ENCODE peak calls at places on chromosomes 16 and 17, in six cellular contexts. L, X, C, I, G and H are unnamed samples.

GRCh38 chr16:87436225-87437172 is 44.4 kb downstream of the MAP1LC3B start:
- DNase-seq in I (peak), L (peak), C (no peak), G (no peak), X (no peak), H (peak)

GRCh38 chr17:54906713-54907112 is 6.1 kb downstream of the TOM1L1 start:
- DNase-seq in I (no peak), X (no peak), C (no peak), G (no peak), L (no peak), H (no peak)

GRCh38 chr17:46737331-46737730 is 81.2 kb downstream of the WNT3 start:
- DNase-seq in C (no peak), L (no peak), G (no peak), I (no peak), X (no peak), H (no peak)

GRCh38 chr17:40158438-40158837 is 18.1 kb downstream of the CASC3 start:
- DNase-seq in I (no peak), G (no peak), X (no peak), C (no peak), L (no peak), H (no peak)

GRCh38 chr17:21218101-21218500 is 4.1 kb upstream of the TMEM11 start:
- DNase-seq in C (no peak), G (no peak), I (no peak), X (peak), L (peak), H (peak)

GRCh38 chr16:12258806-12259205 is 282.3 kb downstream of the SNX29 start:
- DNase-seq in G (no peak), L (no peak), X (no peak), I (no peak), C (no peak), H (no peak)

GRCh38 chr17:39022961-39023360 is 55.8 kb upstream of the FBXO47 start:
- DNase-seq in L (no peak), G (no peak), X (no peak), C (no peak), I (no peak), H (no peak)

GRCh38 chr16:71807905-71808592 is 585 bp downstream of the AP1G1 start:
- DNase-seq in C (no peak), G (no peak), L (peak), X (peak), I (peak), H (no peak)

GRCh38 chr16:30927789-30928378 is 4.5 kb downstream of the FBXL19 start:
- DNase-seq in I (peak), L (peak), G (peak), X (peak), C (no peak), H (peak)

GRCh38 chr17:38705803-38706624 is 941 bp downstream of the MLLT6 start:
- DNase-seq in C (no peak), I (no peak), G (peak), X (peak), L (no peak), H (peak)

GRCh38 chr17:46138470-46138869 is 54.8 kb downstream of the KANSL1 start:
- DNase-seq in I (no peak), L (no peak), X (no peak), C (no peak), G (no peak), H (no peak)

GRCh38 chr17:3590231-3590630 is 19.0 kb downstream of the TRPV1 start:
- DNase-seq in G (no peak), I (no peak), C (no peak), L (no peak), X (no peak), H (no peak)

GRCh38 chr17:79606487-79606886 is 4.4 kb downstream of the RBFOX3 start:
- DNase-seq in I (no peak), X (no peak), L (no peak), C (no peak), G (no peak), H (no peak)

GRCh38 chr17:79609616-79610150 is 1.2 kb downstream of the RBFOX3 start:
- DNase-seq in I (no peak), G (no peak), C (no peak), X (peak), L (no peak), H (no peak)

GRCh38 chr17:79608729-79609039 is 2.2 kb downstream of the RBFOX3 start:
- DNase-seq in X (no peak), L (no peak), G (no peak), C (no peak), I (no peak), H (no peak)

GRCh38 chr17:79609175-79609589 is 1.7 kb downstream of the RBFOX3 start:
- DNase-seq in G (no peak), I (no peak), C (no peak), X (peak), L (no peak), H (no peak)

DNA sequence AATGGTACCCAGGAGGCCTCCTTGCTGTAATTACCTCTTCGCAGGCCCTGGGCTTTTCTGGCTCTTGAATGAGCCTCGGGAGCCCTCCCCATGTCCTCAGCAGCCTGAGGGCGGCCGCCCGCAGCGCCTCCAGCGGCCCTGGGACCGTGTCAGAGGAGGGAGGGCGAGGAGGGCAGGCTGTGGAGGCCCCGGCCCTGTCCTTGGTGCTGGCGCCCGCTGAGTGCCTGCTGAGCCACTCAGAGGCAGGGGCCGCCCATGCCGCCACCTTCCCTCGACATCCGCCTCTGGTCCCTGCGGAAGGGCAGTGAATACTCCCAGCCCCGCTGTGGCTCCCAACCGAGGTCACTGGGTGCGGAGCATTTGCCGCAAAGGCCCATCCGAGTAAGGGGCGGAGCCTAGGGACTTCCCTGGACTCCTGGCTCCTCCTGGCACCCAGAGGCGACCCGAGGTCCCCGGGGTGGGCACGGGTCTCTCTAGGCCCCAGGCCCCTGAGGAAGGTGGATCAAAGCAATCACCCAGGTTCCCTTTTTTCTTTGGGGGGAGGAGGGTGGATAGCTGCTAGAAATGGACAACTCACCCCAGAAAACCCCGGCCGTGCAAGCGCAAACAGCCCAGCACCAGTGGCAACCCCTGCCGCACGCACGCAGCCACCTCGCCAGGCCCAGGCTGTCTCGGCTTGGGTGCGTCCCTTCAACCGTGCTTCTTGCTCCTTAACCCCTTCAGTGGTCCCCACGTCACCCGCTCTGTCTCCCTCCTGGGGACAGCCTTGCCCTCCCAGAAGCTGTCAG is 2.7 kb downstream of the RBFOX3 start:
- DNase-seq in G (peak), I (no peak), L (peak), X (peak), C (no peak), H (peak)
- H3K4me3 ChIP-seq in G (no peak), I (no peak), L (no peak), X (no peak), C (no peak), H (no peak)

DNA sequence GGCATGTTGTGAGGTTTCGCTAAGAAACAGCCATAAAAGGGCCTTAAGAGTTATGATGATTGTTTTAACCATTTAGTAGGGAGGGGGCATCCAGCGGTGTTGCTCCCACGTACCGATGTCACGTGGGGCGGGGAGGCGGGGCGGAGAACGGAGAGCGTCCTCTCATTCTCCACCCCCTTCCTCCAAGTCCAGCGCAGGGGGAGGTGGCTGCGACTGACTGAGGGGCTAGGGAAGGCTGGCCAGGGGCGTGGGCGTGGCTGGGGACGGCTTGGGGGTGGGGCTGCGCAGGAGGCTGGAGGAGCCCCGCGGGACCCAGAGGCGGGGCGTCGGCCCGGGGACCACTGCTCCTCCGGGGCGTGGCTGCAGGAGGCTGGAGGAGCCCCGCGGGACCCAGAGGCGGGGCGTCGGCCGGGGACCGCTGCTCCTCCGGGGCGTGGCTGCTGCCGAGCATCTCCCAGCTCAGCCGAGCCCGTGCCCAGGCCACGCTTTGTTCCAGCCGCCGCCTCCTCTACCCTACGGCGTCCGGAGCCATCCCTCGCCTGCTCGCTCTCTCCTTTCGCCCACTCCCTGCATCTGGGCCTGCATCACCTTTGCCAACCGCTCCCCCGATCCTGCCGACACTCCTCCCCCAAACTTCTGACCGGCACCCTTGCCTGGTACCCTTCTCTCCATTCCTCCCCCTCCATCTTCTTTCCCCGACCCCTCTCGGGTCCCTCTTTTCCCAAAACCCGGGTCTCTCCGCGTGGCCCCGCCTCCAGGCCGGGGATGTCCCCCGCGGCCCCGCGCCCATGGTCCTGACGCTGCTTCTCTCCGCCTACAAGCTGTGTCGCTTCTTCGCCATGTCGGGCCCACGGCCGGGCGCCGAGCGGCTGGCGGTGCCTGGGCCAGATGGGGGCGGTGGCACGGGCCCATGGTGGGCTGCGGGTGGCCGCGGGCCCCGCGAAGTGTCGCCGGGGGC is at the start of gene SARM1:
- DNase-seq in C (peak), L (peak), X (peak), I (peak), G (peak), H (peak)
- H3K4me3 ChIP-seq in C (peak), L (peak), X (peak), I (peak), G (peak), H (peak)

DNA sequence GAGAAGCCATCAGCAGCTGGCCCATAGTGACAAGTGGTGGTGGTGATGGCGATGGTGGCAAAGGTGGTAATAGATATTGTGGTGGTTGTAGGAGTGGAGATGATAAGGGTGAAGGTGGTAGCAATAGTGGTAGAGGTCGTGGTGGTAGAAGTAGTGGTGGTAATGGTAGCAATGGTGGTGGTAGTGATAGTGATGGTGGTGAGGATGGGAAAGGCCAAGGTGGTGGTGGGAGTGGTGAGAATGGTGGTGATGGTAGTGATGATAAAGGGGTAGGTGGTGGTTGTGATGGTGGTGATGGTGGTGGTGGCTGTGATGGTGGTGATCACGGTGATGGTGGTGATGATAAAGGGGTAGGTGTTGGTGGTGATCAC is 13.1 kb downstream of the CDH5 start:
- DNase-seq in I (no peak), G (no peak), L (no peak), C (no peak), X (no peak), H (no peak)
- H3K4me3 ChIP-seq in I (no peak), G (no peak), L (no peak), C (no peak), X (no peak), H (no peak)

DNA sequence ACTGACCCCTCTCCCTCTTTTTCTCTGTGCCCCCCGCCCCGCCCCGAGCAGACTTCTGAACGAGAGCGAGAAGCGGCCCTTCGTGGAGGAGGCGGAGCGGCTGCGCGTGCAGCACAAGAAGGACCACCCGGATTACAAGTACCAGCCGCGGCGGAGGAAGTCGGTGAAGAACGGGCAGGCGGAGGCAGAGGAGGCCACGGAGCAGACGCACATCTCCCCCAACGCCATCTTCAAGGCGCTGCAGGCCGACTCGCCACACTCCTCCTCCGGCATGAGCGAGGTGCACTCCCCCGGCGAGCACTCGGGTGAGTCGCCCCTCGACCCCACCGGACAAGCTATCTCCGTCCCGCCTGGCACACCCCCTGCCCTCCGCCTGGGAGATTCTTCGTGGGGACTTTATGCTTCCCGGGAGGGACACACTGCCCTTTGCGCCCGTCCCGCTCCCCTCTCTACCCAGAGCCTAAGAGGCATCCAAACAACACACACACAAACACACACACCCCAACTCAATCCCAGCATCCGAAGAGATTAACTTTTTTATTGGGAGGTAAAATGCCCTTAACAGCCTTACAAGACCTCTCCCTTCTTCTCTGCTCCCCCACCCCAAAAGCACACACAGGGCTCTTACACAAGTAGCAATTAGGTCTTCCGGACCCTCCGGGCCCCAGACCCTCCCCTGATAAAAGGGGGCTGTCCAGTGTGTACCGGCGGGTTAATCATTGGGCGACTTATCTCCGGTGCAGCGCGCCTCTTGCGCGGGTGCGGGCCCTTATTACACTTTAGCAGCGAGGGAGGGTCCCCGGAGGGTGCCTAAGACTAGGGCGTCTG is 2.1 kb downstream of the SOX9 start:
- DNase-seq in L (peak), X (peak), I (peak), C (no peak), G (no peak), H (peak)
- H3K4me3 ChIP-seq in L (peak), X (peak), I (peak), C (peak), G (peak), H (peak)

GRCh38 chr17:4788807-4789700 is at the start of gene GLTPD2:
- DNase-seq in X (peak), G (no peak), I (no peak), C (no peak), L (no peak), H (no peak)

GRCh38 chr17:4789951-4790704 is 1.4 kb downstream of the GLTPD2 start:
- DNase-seq in X (peak), G (peak), L (peak), C (peak), I (peak), H (peak)

GRCh38 chr17:4786516-4786915 is 352 bp upstream of the VMO1 start:
- DNase-seq in I (no peak), C (no peak), G (peak), L (no peak), X (no peak), H (no peak)

GRCh38 chr17:4789701-4789950 is 862 bp downstream of the GLTPD2 start:
- DNase-seq in X (no peak), L (no peak), C (no peak), I (no peak), G (no peak), H (no peak)

GRCh38 chr17:4788159-4788806 is 481 bp upstream of the GLTPD2 start:
- DNase-seq in C (no peak), L (no peak), X (no peak), I (no peak), G (no peak), H (no peak)
- H3K4me3 ChIP-seq in C (no peak), L (no peak), X (peak), I (no peak), G (no peak), H (no peak)

GRCh38 chr17:48834973-48835372 is 4.1 kb downstream of the CALCOCO2 start:
- DNase-seq in G (no peak), C (no peak), X (no peak), I (no peak), L (no peak), H (no peak)
- H3K4me3 ChIP-seq in G (no peak), C (no peak), X (no peak), I (no peak), L (no peak), H (no peak)

GRCh38 chr17:50101346-50102163 is 6.4 kb downstream of the PDK2 start:
- DNase-seq in L (peak), C (no peak), G (peak), X (peak), I (no peak), H (peak)
- H3K4me3 ChIP-seq in L (no peak), C (no peak), G (no peak), X (no peak), I (no peak), H (no peak)

DNA sequence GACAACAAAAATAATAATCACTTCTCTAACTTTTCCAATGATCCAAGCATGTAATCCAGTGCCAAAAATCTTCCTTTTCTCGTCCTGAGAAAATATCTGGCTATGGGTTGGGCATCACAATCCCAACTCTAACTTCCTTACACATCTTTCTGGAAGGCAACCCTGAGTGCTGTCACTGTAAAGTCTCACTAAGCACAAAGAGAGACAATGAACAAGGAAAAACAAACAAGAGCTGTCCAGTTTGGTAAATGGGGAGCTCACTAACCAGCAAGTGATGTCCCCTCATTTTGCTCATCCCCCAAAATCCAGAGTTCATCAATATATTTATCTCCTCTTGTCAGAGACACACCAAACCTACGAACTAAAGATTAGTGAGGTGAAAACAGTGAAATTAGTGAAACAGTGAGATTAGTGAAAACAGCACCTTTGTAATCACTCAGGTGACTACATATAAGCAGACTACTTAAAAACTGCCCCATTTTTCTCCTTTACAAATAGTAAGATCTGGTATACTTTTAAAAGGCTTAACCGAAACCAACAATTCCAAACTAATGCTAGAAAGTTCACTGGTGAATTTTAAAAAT is 5.4 kb downstream of the USP32 start:
- DNase-seq in C (no peak), X (peak), L (no peak), G (no peak), I (no peak), H (no peak)
- H3K4me3 ChIP-seq in C (no peak), X (no peak), L (no peak), G (no peak), I (no peak), H (no peak)

GRCh38 chr16:2060346-2060745 is 12.6 kb downstream of the TSC2 start:
- DNase-seq in C (no peak), I (no peak), X (no peak), L (no peak), G (no peak), H (no peak)
- H3K4me3 ChIP-seq in C (no peak), I (no peak), X (no peak), L (no peak), G (no peak), H (no peak)

GRCh38 chr17:65561394-65562205 is at the start of gene AXIN2:
- DNase-seq in X (peak), C (no peak), G (peak), I (peak), L (peak), H (peak)

GRCh38 chr17:65560628-65561371 is 648 bp downstream of the AXIN2 start:
- DNase-seq in X (peak), I (peak), L (peak), G (peak), C (no peak), H (peak)

GRCh38 chr17:65559483-65559801 is 2.0 kb downstream of the AXIN2 start:
- DNase-seq in X (peak), I (no peak), G (no peak), C (no peak), L (no peak), H (no peak)

GRCh38 chr17:65558683-65559311 is 2.7 kb downstream of the AXIN2 start:
- DNase-seq in X (peak), L (no peak), I (no peak), G (no peak), C (no peak), H (no peak)

GRCh38 chr17:65559802-65560627 is 1.4 kb downstream of the AXIN2 start:
- DNase-seq in G (no peak), C (no peak), I (peak), X (peak), L (no peak), H (peak)
- H3K4me3 ChIP-seq in G (peak), C (peak), I (peak), X (peak), L (peak), H (peak)